ENCODE peak calls at places on chromosome 18, in seven cellular contexts. One of them, this sample, is unnamed.

GRCh38 chr18:28650860-28651259 is 473.9 kb upstream of the CDH2 start:
- DNase-seq in mucosa of descending colon: no peak
- DNase-seq in activated naive CD4-positive, alpha-beta T cell: no peak
- DNase-seq in T47D: no peak
- DNase-seq in GM06990: no peak
- DNase-seq in NCI-H2081: no peak
- DNase-seq in NCI-H1105 treated with DMSO at 0.1 percent for 48 hours: no peak
- DNase-seq in this sample: no peak

GRCh38 chr18:43193336-43193735 is 77.9 kb upstream of the RIT2 start:
- DNase-seq in NCI-H2081: no peak
- DNase-seq in activated naive CD4-positive, alpha-beta T cell: no peak
- DNase-seq in GM06990: no peak
- DNase-seq in T47D: no peak
- DNase-seq in mucosa of descending colon: no peak
- DNase-seq in NCI-H1105 treated with DMSO at 0.1 percent for 48 hours: no peak
- DNase-seq in this sample: no peak

GRCh38 chr18:11176416-11176815 is 27.0 kb upstream of the PIEZO2 start:
- DNase-seq in activated naive CD4-positive, alpha-beta T cell: no peak
- DNase-seq in GM06990: no peak
- DNase-seq in T47D: no peak
- DNase-seq in NCI-H2081: no peak
- DNase-seq in NCI-H1105 treated with DMSO at 0.1 percent for 48 hours: no peak
- DNase-seq in mucosa of descending colon: no peak
- DNase-seq in this sample: no peak

GRCh38 chr18:7856733-7857132 is 289.6 kb downstream of the PTPRM start:
- DNase-seq in mucosa of descending colon: no peak
- DNase-seq in GM06990: no peak
- DNase-seq in NCI-H2081: no peak
- DNase-seq in activated naive CD4-positive, alpha-beta T cell: no peak
- DNase-seq in NCI-H1105 treated with DMSO at 0.1 percent for 48 hours: no peak
- DNase-seq in T47D: no peak
- DNase-seq in this sample: no peak

GRCh38 chr18:24016643-24017042 is 2.1 kb downstream of the TTC39C start:
- DNase-seq in NCI-H2081: peak; percentile 6
- DNase-seq in GM06990: no peak
- DNase-seq in NCI-H1105 treated with DMSO at 0.1 percent for 48 hours: peak; percentile 39
- DNase-seq in T47D: peak; percentile 38
- DNase-seq in mucosa of descending colon: no peak
- DNase-seq in activated naive CD4-positive, alpha-beta T cell: no peak
- DNase-seq in this sample: no peak

GRCh38 chr18:11658019-11658418 is 31.0 kb upstream of the GNAL start:
- DNase-seq in activated naive CD4-positive, alpha-beta T cell: no peak
- DNase-seq in GM06990: no peak
- DNase-seq in mucosa of descending colon: no peak
- DNase-seq in T47D: no peak
- DNase-seq in NCI-H2081: no peak
- DNase-seq in NCI-H1105 treated with DMSO at 0.1 percent for 48 hours: no peak
- DNase-seq in this sample: no peak

GRCh38 chr18:23662309-23663263 is at the start of gene ANKRD29:
- DNase-seq in activated naive CD4-positive, alpha-beta T cell: peak; percentile 8
- DNase-seq in NCI-H1105 treated with DMSO at 0.1 percent for 48 hours: peak; percentile 32
- DNase-seq in GM06990: peak; percentile 57
- DNase-seq in mucosa of descending colon: peak; percentile 67
- DNase-seq in NCI-H2081: peak; percentile 31
- DNase-seq in T47D: peak; percentile 61
- DNase-seq in this sample: peak; percentile 48

GRCh38 chr18:59893971-59894370 is 5.8 kb upstream of the PMAIP1 start:
- DNase-seq in GM06990: no peak
- DNase-seq in T47D: no peak
- DNase-seq in NCI-H1105 treated with DMSO at 0.1 percent for 48 hours: no peak
- DNase-seq in mucosa of descending colon: no peak
- DNase-seq in activated naive CD4-positive, alpha-beta T cell: no peak
- DNase-seq in NCI-H2081: no peak
- DNase-seq in this sample: no peak

GRCh38 chr18:2303517-2304238 is 267.6 kb downstream of the METTL4 start:
- DNase-seq in T47D: no peak
- DNase-seq in GM06990: no peak
- DNase-seq in NCI-H1105 treated with DMSO at 0.1 percent for 48 hours: peak; percentile 40
- DNase-seq in NCI-H2081: no peak
- DNase-seq in activated naive CD4-positive, alpha-beta T cell: no peak
- DNase-seq in mucosa of descending colon: no peak
- DNase-seq in this sample: no peak

GRCh38 chr18:31680836-31681568 is 3.4 kb downstream of the B4GALT6 start:
- DNase-seq in activated naive CD4-positive, alpha-beta T cell: no peak
- DNase-seq in GM06990: no peak
- DNase-seq in NCI-H2081: no peak
- DNase-seq in mucosa of descending colon: no peak
- DNase-seq in NCI-H1105 treated with DMSO at 0.1 percent for 48 hours: peak; percentile 32
- DNase-seq in T47D: peak; percentile 16
- DNase-seq in this sample: no peak

GRCh38 chr18:46386788-46387187 is 270.2 kb downstream of the LOXHD1 start:
- DNase-seq in activated naive CD4-positive, alpha-beta T cell: no peak
- DNase-seq in mucosa of descending colon: no peak
- DNase-seq in T47D: no peak
- DNase-seq in GM06990: no peak
- DNase-seq in NCI-H1105 treated with DMSO at 0.1 percent for 48 hours: no peak
- DNase-seq in NCI-H2081: no peak
- DNase-seq in this sample: no peak

GRCh38 chr18:57095884-57096283 is 51.0 kb upstream of the BOD1L2 start:
- DNase-seq in T47D: no peak
- DNase-seq in GM06990: no peak
- DNase-seq in activated naive CD4-positive, alpha-beta T cell: no peak
- DNase-seq in mucosa of descending colon: no peak
- DNase-seq in NCI-H2081: no peak
- DNase-seq in NCI-H1105 treated with DMSO at 0.1 percent for 48 hours: no peak
- DNase-seq in this sample: no peak

GRCh38 chr18:8322486-8322885 is 286.8 kb upstream of the RAB12 start:
- DNase-seq in activated naive CD4-positive, alpha-beta T cell: no peak
- DNase-seq in mucosa of descending colon: no peak
- DNase-seq in GM06990: no peak
- DNase-seq in T47D: no peak
- DNase-seq in NCI-H1105 treated with DMSO at 0.1 percent for 48 hours: no peak
- DNase-seq in NCI-H2081: no peak
- DNase-seq in this sample: no peak

GRCh38 chr18:52237551-52237950 is 102.4 kb upstream of the DCC start:
- DNase-seq in activated naive CD4-positive, alpha-beta T cell: no peak
- DNase-seq in GM06990: no peak
- DNase-seq in NCI-H1105 treated with DMSO at 0.1 percent for 48 hours: no peak
- DNase-seq in mucosa of descending colon: no peak
- DNase-seq in NCI-H2081: no peak
- DNase-seq in T47D: no peak
- DNase-seq in this sample: no peak

GRCh38 chr18:54776282-54776977 is 51.8 kb upstream of the RAB27B start:
- DNase-seq in NCI-H1105 treated with DMSO at 0.1 percent for 48 hours: no peak
- DNase-seq in T47D: no peak
- DNase-seq in NCI-H2081: no peak
- DNase-seq in activated naive CD4-positive, alpha-beta T cell: no peak
- DNase-seq in GM06990: peak; percentile 6
- DNase-seq in mucosa of descending colon: no peak
- DNase-seq in this sample: no peak

GRCh38 chr18:57942493-57942892 is 101.5 kb upstream of the NEDD4L start:
- DNase-seq in activated naive CD4-positive, alpha-beta T cell: no peak
- DNase-seq in T47D: no peak
- DNase-seq in GM06990: no peak
- DNase-seq in NCI-H1105 treated with DMSO at 0.1 percent for 48 hours: no peak
- DNase-seq in NCI-H2081: no peak
- DNase-seq in mucosa of descending colon: no peak
- DNase-seq in this sample: no peak